ENCODE peak calls at places on chromosomes 6 and 20, in five cellular contexts. V is tibial artery, I is spleen, M is tibial nerve, X is Panc1. L is an unnamed sample. For H3K4me1, the result is how much of the 10 kb centered on the place peaks cover.

GRCh38 chr20:51496964-51497363 is 45.6 kb downstream of the NFATC2 start:
- DNase-seq in X (no peak), M (no peak), I (no peak), V (no peak), L (no peak)

GRCh38 chr20:22074635-22075034 is 369.2 kb downstream of the PAX1 start:
- DNase-seq in V (no peak), X (no peak), I (no peak), M (no peak), L (no peak)

GRCh38 chr6:34526241-34526972 is 29.7 kb downstream of the SPDEF start:
- DNase-seq in V (no peak), I (peak), X (no peak), M (no peak), L (no peak)

GRCh38 chr6:3822747-3823445 is 26.3 kb upstream of the FAM50B start:
- DNase-seq in V (no peak), X (no peak), M (no peak), I (no peak), L (no peak)

GRCh38 chr6:7073810-7074525 is 33.8 kb upstream of the RREB1 start:
- DNase-seq in M (peak), V (peak), X (no peak), I (peak), L (peak)

GRCh38 chr20:45098096-45098773 is 2.7 kb downstream of the KCNS1 start:
- DNase-seq in V (no peak), M (no peak), X (no peak), I (no peak), L (no peak)

GRCh38 chr20:18986146-18986830 is 172.7 kb downstream of the SCP2D1 start:
- DNase-seq in X (no peak), M (no peak), I (no peak), V (no peak), L (no peak)

GRCh38 chr20:35040090-35040489 is 52.5 kb downstream of the TRPC4AP start:
- DNase-seq in I (no peak), X (no peak), M (no peak), V (no peak), L (no peak)

GRCh38 chr6:3753228-3753795 is 1.8 kb upstream of the PXDC1 start:
- DNase-seq in I (no peak), M (no peak), V (peak), X (no peak), L (no peak)

GRCh38 chr6:159121387-159121955 is 47.7 kb upstream of the FNDC1 start:
- DNase-seq in I (no peak), X (no peak), V (no peak), M (no peak), L (no peak)

GRCh38 chr20:20463933-20464374 is 96.0 kb downstream of the INSM1 start:
- DNase-seq in V (no peak), I (no peak), M (no peak), X (no peak), L (no peak)
- H3K4me1 ChIP-seq in V (under half), I (under half), M (under half), X (under half), L (under half)

DNA sequence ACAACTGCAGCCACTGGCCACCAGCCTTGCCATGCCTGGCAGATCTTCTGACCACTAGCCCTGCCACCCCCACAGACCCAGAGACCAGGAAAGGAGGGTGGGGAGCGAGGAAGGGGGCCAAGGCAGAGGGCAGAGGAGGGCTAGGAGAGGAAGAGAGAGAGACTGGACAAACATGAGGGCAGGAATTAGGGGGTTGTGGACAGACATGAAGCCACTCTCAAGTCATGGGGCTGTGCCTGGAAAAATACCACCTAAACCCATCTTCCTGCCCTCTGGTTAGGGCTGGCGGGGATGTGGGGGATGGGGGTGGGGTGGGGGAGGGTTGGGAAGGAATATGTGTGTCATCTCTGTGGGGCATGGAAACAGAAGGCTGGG is 1.4 kb upstream of the SLC29A1 start:
- DNase-seq in M (no peak), V (no peak), X (no peak), I (no peak), L (no peak)
- H3K4me3 ChIP-seq in M (no peak), V (peak), X (peak), I (no peak), L (no peak)

GRCh38 chr6:42091718-42092023 is 41.3 kb downstream of the TAF8 start:
- DNase-seq in V (no peak), I (no peak), M (no peak), X (no peak), L (no peak)
- H3K4me1 ChIP-seq in V (under half), I (under half), M (under half), X (under half), L (under half)

DNA sequence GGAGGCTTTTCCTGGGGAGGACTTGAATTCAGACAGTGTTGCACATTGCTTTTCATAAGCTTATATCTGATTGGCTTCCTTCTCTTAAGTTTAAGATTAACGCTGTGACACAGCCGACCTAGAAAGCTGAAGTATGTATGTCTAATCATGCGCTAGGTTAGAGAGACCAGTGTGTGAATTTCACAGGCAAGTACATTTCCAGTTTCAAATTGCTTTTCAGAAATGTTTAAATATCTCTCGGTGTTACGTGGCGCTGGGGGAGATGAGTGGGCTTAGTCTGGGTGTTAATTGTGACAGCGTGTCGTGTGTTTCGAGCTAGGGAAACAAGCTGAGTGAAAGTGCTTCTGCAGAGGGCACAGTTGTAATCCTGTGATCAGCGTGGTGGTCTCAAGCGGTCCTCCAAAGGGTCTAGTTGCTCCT is 166.5 kb downstream of the SASH1 start:
- DNase-seq in X (no peak), M (no peak), I (no peak), V (no peak), L (no peak)
- H3K4me3 ChIP-seq in X (no peak), M (peak), I (no peak), V (peak), L (no peak)